ENCODE peak calls at places on chromosomes 3 and 15, in nine cellular contexts. P is GM23248, L is HCT116, D is MM.1S, W is H1, X is neural progenitor cell, G is hepatocyte, E is GM12878, M is PC-3. R is an unnamed sample.

GRCh38 chr3:122679467-122680291 is 960 bp upstream of the PARP14 start:
- DNase-seq in X (peak; percentile 28), P (peak; percentile 54), L (no peak), W (no peak), G (peak; percentile 37), M (peak; percentile 43), D (peak; percentile 19), E (no peak), R (peak; percentile 33)

GRCh38 chr3:81947359-81947758 is 185.9 kb upstream of the GBE1 start:
- DNase-seq in E (no peak), G (no peak), P (no peak), W (no peak), M (peak; percentile 29), L (no peak), X (no peak), D (no peak), R (peak; percentile 66)

GRCh38 chr3:32045091-32045964 is 61.1 kb upstream of the GPD1L start:
- DNase-seq in P (peak; percentile 45), M (peak; percentile 92), W (no peak), D (no peak), L (peak; percentile 8), G (peak; percentile 80), X (peak; percentile 55), E (no peak), R (peak; percentile 47)

GRCh38 chr15:64622410-64623260 is 152.8 kb downstream of the RBPMS2 start:
- DNase-seq in D (no peak), M (no peak), W (no peak), E (peak; percentile 96), G (no peak), L (no peak), P (no peak), X (no peak), R (no peak)

GRCh38 chr3:45546636-45547201 is 47.8 kb upstream of the LIMD1 start:
- DNase-seq in P (no peak), M (peak; percentile 24), D (no peak), L (peak; percentile 13), G (no peak), X (peak; percentile 75), W (peak; percentile 13), E (no peak), R (no peak)

GRCh38 chr3:41318520-41318919 is 119.2 kb downstream of the CTNNB1 start:
- DNase-seq in P (peak; percentile 40), G (peak; percentile 7), W (no peak), X (peak; percentile 29), L (peak; percentile 15), D (no peak), E (no peak), M (peak; percentile 64), R (peak; percentile 54)

GRCh38 chr3:126537730-126538281 is 13.9 kb downstream of the CHST13 start:
- DNase-seq in G (no peak), P (peak; percentile 31), M (no peak), E (no peak), L (no peak), W (no peak), D (no peak), X (no peak), R (no peak)

GRCh38 chr15:75904241-75904631 is 558 bp downstream of the FBXO22 start:
- DNase-seq in P (peak; percentile 65), W (no peak), G (peak; percentile 61), D (peak; percentile 55), L (no peak), E (no peak), M (peak; percentile 37), X (peak; percentile 72), R (no peak)

GRCh38 chr15:75051161-75051560 is 27.8 kb downstream of the PPCDC start:
- DNase-seq in D (no peak), G (no peak), W (no peak), L (no peak), X (no peak), M (no peak), E (no peak), P (no peak), R (no peak)

GRCh38 chr3:8622873-8623725 is 21.5 kb downstream of the SSUH2 start:
- DNase-seq in P (peak; percentile 85), M (peak; percentile 76), X (peak; percentile 89), D (peak; percentile 51), G (peak; percentile 87), L (peak; percentile 29), W (peak; percentile 61), E (no peak), R (peak; percentile 74)

GRCh38 chr15:62469874-62470688 is 305.0 kb upstream of the C2CD4B start:
- DNase-seq in W (no peak), P (peak; percentile 88), E (no peak), X (no peak), M (peak; percentile 37), L (peak; percentile 13), G (no peak), D (no peak), R (peak; percentile 64)

GRCh38 chr15:73564255-73564654 is 68.9 kb downstream of the NPTN start:
- DNase-seq in D (no peak), P (peak; percentile 85), E (no peak), W (no peak), G (peak; percentile 16), L (peak; percentile 43), M (peak; percentile 79), X (peak; percentile 12), R (peak; percentile 83)

GRCh38 chr15:74441248-74441939 is 7.6 kb upstream of the SEMA7A start:
- DNase-seq in P (no peak), M (no peak), G (no peak), L (no peak), E (no peak), X (no peak), D (no peak), W (no peak), R (no peak)

GRCh38 chr3:72331076-72331475 is 517.2 kb downstream of the SHQ1 start:
- DNase-seq in M (no peak), D (no peak), W (no peak), L (no peak), E (no peak), X (no peak), P (no peak), G (no peak), R (no peak)

GRCh38 chr15:70096215-70096974 is 1.3 kb downstream of the TLE3 start:
- DNase-seq in D (peak; percentile 36), E (no peak), P (peak; percentile 81), X (no peak), L (no peak), G (peak; percentile 80), M (peak; percentile 74), W (no peak), R (peak; percentile 44)
- TF ChIP-seq EZH2 in D (no peak), E (no peak), P (no peak), X (no peak), L (no peak), G (no peak), M (no peak), W (no peak), R (no peak)

GRCh38 chr15:101200181-101200580 is 51.7 kb downstream of the CHSY1 start:
- DNase-seq in G (no peak), D (peak; percentile 35), W (no peak), P (no peak), L (no peak), X (no peak), M (no peak), E (no peak), R (no peak)
- H3K4me3 ChIP-seq in G (no peak overlapping the region), D (peak overlapping the region; percentile 24), W (no peak overlapping the region), P (peak overlapping the region; percentile 52), L (no peak overlapping the region), X (no peak overlapping the region), M (no peak overlapping the region), E (peak overlapping the region; percentile 39), R (no peak overlapping the region)

GRCh38 chr15:88788036-88788435 is 15.2 kb upstream of the ACAN start:
- DNase-seq in X (no peak), E (no peak), G (no peak), W (no peak), P (no peak), L (no peak), D (no peak), M (no peak), R (no peak)

GRCh38 chr15:88788816-88789215 is 14.4 kb upstream of the ACAN start:
- DNase-seq in W (no peak), D (no peak), M (no peak), L (no peak), G (no peak), E (no peak), P (no peak), X (no peak), R (no peak)

GRCh38 chr15:88791637-88792036 is 11.6 kb upstream of the ACAN start:
- DNase-seq in L (no peak), X (no peak), M (peak; percentile 25), E (no peak), W (no peak), P (peak; percentile 28), D (no peak), G (no peak), R (no peak)

GRCh38 chr15:88792342-88793282 is 10.6 kb upstream of the ACAN start:
- DNase-seq in W (no peak), G (no peak), D (no peak), E (no peak), L (no peak), X (peak; percentile 34), P (no peak), M (no peak), R (no peak)

DNA sequence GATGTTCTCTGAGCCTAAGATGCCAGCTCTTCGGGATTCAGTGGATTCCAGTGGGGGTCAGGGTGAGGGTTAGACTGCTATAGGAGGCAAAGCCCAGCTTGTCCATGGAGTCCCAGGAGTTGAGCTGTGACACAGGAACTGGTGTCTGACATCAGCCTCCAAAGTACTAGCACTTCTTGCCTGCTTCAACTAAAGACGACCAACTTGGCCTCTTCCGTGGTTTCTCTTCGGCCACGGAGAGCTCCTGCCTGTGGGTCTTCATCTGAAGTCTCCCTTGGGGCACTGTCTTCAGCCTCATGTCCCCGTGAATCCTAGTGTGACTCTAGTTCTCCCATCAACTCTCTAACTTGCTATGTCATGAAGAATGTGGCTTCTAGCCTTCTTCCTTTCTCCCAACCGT is 12.8 kb upstream of the ACAN start:
- DNase-seq in E (no peak), D (no peak), X (no peak), P (no peak), M (no peak), W (no peak), L (no peak), G (no peak), R (no peak)
- H3K4me2 ChIP-seq in E (no peak overlapping the region), D (no peak overlapping the region), X (no peak overlapping the region), P (no peak overlapping the region), M (no peak overlapping the region), W (no peak overlapping the region), L (no peak overlapping the region), G (no peak overlapping the region), R (no peak overlapping the region)

GRCh38 chr15:98646546-98647025 is 1.8 kb upstream of the IGF1R start:
- DNase-seq in W (no peak), M (no peak), E (no peak), X (no peak), D (no peak), L (no peak), P (no peak), G (no peak), R (no peak)

GRCh38 chr15:98647774-98648653 is at the start of gene IGF1R:
- DNase-seq in M (peak; percentile 93), X (peak; percentile 96), W (no peak), E (no peak), D (peak; percentile 93), G (peak; percentile 95), P (peak; percentile 95), L (peak; percentile 73), R (peak; percentile 76)

GRCh38 chr15:98648654-98649537 is 557 bp downstream of the IGF1R start:
- DNase-seq in W (no peak), L (no peak), G (peak; percentile 79), P (peak; percentile 78), M (peak; percentile 26), E (no peak), D (peak; percentile 59), X (peak; percentile 93), R (no peak)

GRCh38 chr15:98649621-98649995 is 1.3 kb downstream of the IGF1R start:
- DNase-seq in G (peak; percentile 66), X (peak; percentile 58), E (no peak), P (peak; percentile 75), W (no peak), L (no peak), M (no peak), D (peak; percentile 43), R (peak; percentile 25)

GRCh38 chr15:98647026-98647773 is 1.1 kb upstream of the IGF1R start:
- DNase-seq in X (peak; percentile 95), P (peak; percentile 70), M (peak; percentile 39), G (peak; percentile 91), W (peak; percentile 36), L (peak; percentile 22), D (peak; percentile 85), E (no peak), R (peak; percentile 57)
- TF ChIP-seq EZH2 in X (no peak), P (peak; percentile 53), M (no peak), G (no peak), W (no peak), L (no peak), D (no peak), E (no peak), R (no peak)